ENCODE peak calls at places on chromosomes 6 and 20, in eight cellular contexts. J, H, F, Z, K, S, Y and C are unnamed samples.

GRCh38 chr6:31547727-31548422 is 467 bp downstream of the NFKBIL1 start:
- DNase-seq in Z (no peak), F (peak), Y (no peak), H (no peak), K (no peak), S (no peak), J (no peak), C (no peak)

GRCh38 chr20:36628076-36628475 is 17.9 kb downstream of the SLA2 start:
- DNase-seq in Y (no peak), S (no peak), J (no peak), F (no peak), Z (no peak), H (no peak), K (no peak), C (no peak)

GRCh38 chr6:121651420-121651819 is 216.0 kb downstream of the GJA1 start:
- DNase-seq in J (no peak), K (peak), S (no peak), H (peak), Y (no peak), Z (no peak), F (no peak), C (no peak)

GRCh38 chr20:38123021-38123587 is 42.0 kb downstream of the TGM2 start:
- DNase-seq in Z (no peak), H (no peak), S (no peak), F (peak), K (no peak), J (no peak), Y (peak), C (no peak)

GRCh38 chr6:150251566-150252186 is 108.8 kb downstream of the PPP1R14C start:
- DNase-seq in F (no peak), Y (no peak), K (no peak), Z (no peak), S (no peak), J (no peak), H (no peak), C (no peak)

GRCh38 chr20:56352656-56353055 is 6.1 kb upstream of the FAM210B start:
- DNase-seq in Z (no peak), S (no peak), K (no peak), J (no peak), H (peak), F (no peak), Y (no peak), C (no peak)

GRCh38 chr6:122400467-122401089 is 1.1 kb downstream of the HSF2 start:
- DNase-seq in K (no peak), Z (peak), F (no peak), J (no peak), H (peak), Y (no peak), S (no peak), C (no peak)

GRCh38 chr20:50266293-50267040 is 75.8 kb downstream of the CEBPB start:
- DNase-seq in S (no peak), Y (no peak), Z (no peak), H (no peak), K (no peak), J (no peak), F (no peak), C (no peak)

GRCh38 chr20:958936-959815 is 42.9 kb downstream of the RSPO4 start:
- DNase-seq in J (no peak), H (no peak), S (no peak), K (no peak), Y (no peak), Z (no peak), F (no peak), C (no peak)

GRCh38 chr6:1162367-1163275 is 149.3 kb upstream of the FOXQ1 start:
- DNase-seq in F (no peak), S (no peak), J (no peak), H (no peak), K (no peak), Z (no peak), Y (no peak), C (no peak)

GRCh38 chr6:157461000-157461915 is 80.3 kb downstream of the ZDHHC14 start:
- DNase-seq in Z (peak), K (peak), H (no peak), Y (no peak), J (no peak), F (no peak), S (no peak), C (no peak)

GRCh38 chr6:138482816-138483215 is 16.5 kb downstream of the NHSL1 start:
- DNase-seq in K (no peak), S (no peak), Y (no peak), H (no peak), J (no peak), Z (no peak), F (no peak), C (no peak)

GRCh38 chr6:113488061-113488460 is 369.1 kb upstream of the MARCKS start:
- DNase-seq in K (no peak), J (no peak), F (no peak), H (peak), Z (no peak), S (no peak), Y (no peak), C (no peak)

GRCh38 chr6:36035240-36035639 is 7.6 kb downstream of the MAPK14 start:
- DNase-seq in J (no peak), Z (peak), S (no peak), Y (no peak), F (no peak), H (peak), K (no peak), C (no peak)

GRCh38 chr6:25337431-25337830 is 58.3 kb downstream of the CARMIL1 start:
- DNase-seq in J (no peak), H (no peak), K (no peak), S (no peak), F (no peak), Y (no peak), Z (no peak), C (no peak)

GRCh38 chr6:15443119-15443518 is 197.2 kb downstream of the JARID2 start:
- DNase-seq in Y (no peak), J (no peak), K (no peak), S (no peak), H (peak), Z (no peak), F (no peak), C (peak)

GRCh38 chr20:64207641-64208590 is 43.7 kb downstream of the MYT1 start:
- DNase-seq in S (no peak), Y (no peak), Z (no peak), K (no peak), F (no peak), J (no peak), H (no peak), C (no peak)

GRCh38 chr6:156914171-156914570 is 137.0 kb downstream of the ARID1B start:
- DNase-seq in S (no peak), F (no peak), Z (no peak), J (no peak), Y (no peak), H (no peak), K (no peak), C (no peak)

GRCh38 chr6:78917788-78918187 is 50.4 kb downstream of the IRAK1BP1 start:
- DNase-seq in Y (no peak), S (no peak), K (no peak), J (no peak), H (no peak), F (no peak), Z (no peak), C (no peak)

GRCh38 chr6:22015944-22016343 is 280.9 kb downstream of the PRL start:
- DNase-seq in Y (no peak), F (no peak), J (no peak), S (no peak), K (no peak), Z (no peak), H (no peak), C (no peak)

GRCh38 chr6:130982941-130983456 is 80.0 kb downstream of the EPB41L2 start:
- DNase-seq in Y (no peak), F (no peak), J (no peak), K (no peak), S (no peak), H (no peak), Z (peak), C (no peak)

GRCh38 chr6:38271081-38271480 is 368.6 kb downstream of the BTBD9 start:
- DNase-seq in K (no peak), H (peak), Z (no peak), F (no peak), S (no peak), J (no peak), Y (no peak), C (no peak)

GRCh38 chr20:61901421-61902212 is 164.1 kb downstream of the TAF4 start:
- DNase-seq in F (peak), J (no peak), Y (no peak), S (no peak), Z (no peak), K (no peak), H (no peak), C (no peak)

GRCh38 chr6:28587011-28587745 is 61.5 kb downstream of the GPX5 start:
- DNase-seq in S (no peak), Z (peak), J (peak), H (peak), Y (no peak), F (peak), K (peak), C (peak)

GRCh38 chr6:28335040-28335563 is 846 bp downstream of the ZSCAN31 start:
- DNase-seq in Y (no peak), K (no peak), J (no peak), F (peak), H (no peak), Z (no peak), S (peak), C (no peak)

GRCh38 chr6:120355822-120356221 is 978.5 kb downstream of the TBC1D32 start:
- DNase-seq in S (no peak), K (no peak), F (no peak), H (peak), Y (no peak), J (no peak), Z (no peak), C (no peak)

GRCh38 chr6:3296113-3296512 is 37.4 kb downstream of the PSMG4 start:
- DNase-seq in F (peak), K (no peak), H (no peak), S (no peak), Z (no peak), J (no peak), Y (peak), C (no peak)

GRCh38 chr6:3294396-3294795 is 35.6 kb downstream of the PSMG4 start:
- DNase-seq in Z (no peak), S (no peak), F (peak), Y (no peak), J (no peak), K (no peak), H (no peak), C (no peak)

GRCh38 chr6:3293271-3294155 is 34.8 kb downstream of the PSMG4 start:
- DNase-seq in Y (peak), S (no peak), H (no peak), Z (no peak), J (peak), K (no peak), F (peak), C (no peak)

GRCh38 chr6:3296537-3297453 is 38.0 kb downstream of the PSMG4 start:
- DNase-seq in J (no peak), F (peak), Y (peak), S (peak), Z (no peak), K (no peak), H (peak), C (no peak)

DNA sequence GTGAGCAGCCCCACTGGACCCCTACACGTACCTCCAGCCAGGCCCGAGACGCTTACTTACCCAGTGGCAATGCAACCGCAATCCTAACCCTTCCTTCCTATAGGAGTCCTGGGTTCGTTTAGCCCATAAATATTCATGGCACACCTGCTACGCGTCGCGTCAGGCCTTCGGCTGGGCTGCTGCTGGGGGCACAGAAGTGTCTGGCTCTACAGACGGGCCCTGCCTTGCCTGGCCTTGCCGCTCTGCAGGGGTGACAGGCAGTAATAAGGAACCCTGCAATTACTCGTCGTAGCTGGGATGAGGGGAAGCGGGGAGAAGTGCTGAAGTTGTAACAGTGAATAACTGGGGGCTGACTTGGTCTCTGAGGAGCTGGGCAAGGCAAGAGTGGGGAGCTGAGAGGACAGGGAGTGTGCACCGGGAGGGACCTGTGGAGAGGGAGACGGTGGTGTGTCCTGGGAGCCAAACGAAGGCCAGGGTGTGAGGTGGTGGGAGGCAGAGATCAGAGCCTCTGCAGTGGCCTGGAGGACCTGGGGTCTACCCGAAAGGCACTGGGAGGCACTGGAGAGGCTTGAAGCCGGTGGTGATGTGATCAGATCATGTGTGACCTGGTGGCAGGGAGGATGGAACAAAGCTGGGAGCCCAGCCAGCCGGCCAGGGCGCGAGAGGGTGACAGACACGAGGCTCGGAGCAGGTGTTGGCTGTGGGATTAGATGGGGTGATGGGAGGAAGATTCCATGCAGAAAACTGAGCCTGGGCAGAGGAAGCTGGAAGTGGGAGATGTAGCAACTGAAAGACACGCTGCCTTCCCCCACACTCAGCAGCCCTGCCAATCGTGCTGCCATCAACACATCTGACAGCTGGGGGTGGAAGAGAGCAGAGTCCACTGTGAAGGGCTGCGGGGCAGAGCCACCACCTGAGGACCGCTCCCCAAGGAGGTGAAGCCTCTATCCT is 36.4 kb downstream of the PSMG4 start:
- DNase-seq in H (no peak), K (no peak), F (peak), J (no peak), S (no peak), Z (no peak), Y (peak), C (no peak)
- TF ChIP-seq CTCF in H (no peak), K (no peak), F (no peak), J (no peak), S (no peak), Z (no peak), Y (no peak), C (no peak)

DNA sequence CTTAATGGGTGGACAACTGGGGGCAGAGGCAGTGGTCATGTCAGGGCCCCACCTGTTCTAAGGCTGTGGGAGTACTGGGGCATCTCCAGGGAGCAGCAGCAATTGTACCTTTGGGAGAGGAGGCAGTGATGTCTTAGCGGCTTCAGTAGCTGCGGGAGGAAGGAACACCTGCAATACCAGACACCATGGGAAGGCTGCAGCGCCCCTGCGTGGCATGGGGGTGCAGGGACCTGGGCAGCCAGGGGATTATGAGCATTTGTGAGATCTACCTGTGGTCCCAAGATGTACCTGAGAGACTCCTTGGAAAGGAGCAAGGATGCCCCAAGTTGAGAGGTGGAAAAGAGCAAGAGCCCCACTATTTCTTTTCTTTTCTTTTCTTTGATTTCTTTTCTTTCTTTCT is 112.1 kb upstream of the GPR6 start:
- DNase-seq in Y (no peak), S (no peak), Z (peak), F (no peak), H (no peak), J (no peak), K (no peak), C (peak)
- TF ChIP-seq CTCF in Y (no peak), S (peak), Z (peak), F (no peak), H (no peak), J (no peak), K (no peak), C (no peak)

GRCh38 chr6:116842374-116842947 is 13.6 kb upstream of the GPRC6A start:
- DNase-seq in S (no peak), Z (no peak), F (no peak), J (no peak), K (no peak), H (no peak), Y (no peak), C (no peak)

GRCh38 chr6:116847234-116847633 is 18.4 kb upstream of the GPRC6A start:
- DNase-seq in Z (peak), J (peak), S (peak), H (peak), F (no peak), Y (no peak), K (no peak), C (peak)
- TF ChIP-seq CTCF in Z (peak), J (peak), S (peak), H (peak), F (no peak), Y (no peak), K (peak), C (peak)

DNA sequence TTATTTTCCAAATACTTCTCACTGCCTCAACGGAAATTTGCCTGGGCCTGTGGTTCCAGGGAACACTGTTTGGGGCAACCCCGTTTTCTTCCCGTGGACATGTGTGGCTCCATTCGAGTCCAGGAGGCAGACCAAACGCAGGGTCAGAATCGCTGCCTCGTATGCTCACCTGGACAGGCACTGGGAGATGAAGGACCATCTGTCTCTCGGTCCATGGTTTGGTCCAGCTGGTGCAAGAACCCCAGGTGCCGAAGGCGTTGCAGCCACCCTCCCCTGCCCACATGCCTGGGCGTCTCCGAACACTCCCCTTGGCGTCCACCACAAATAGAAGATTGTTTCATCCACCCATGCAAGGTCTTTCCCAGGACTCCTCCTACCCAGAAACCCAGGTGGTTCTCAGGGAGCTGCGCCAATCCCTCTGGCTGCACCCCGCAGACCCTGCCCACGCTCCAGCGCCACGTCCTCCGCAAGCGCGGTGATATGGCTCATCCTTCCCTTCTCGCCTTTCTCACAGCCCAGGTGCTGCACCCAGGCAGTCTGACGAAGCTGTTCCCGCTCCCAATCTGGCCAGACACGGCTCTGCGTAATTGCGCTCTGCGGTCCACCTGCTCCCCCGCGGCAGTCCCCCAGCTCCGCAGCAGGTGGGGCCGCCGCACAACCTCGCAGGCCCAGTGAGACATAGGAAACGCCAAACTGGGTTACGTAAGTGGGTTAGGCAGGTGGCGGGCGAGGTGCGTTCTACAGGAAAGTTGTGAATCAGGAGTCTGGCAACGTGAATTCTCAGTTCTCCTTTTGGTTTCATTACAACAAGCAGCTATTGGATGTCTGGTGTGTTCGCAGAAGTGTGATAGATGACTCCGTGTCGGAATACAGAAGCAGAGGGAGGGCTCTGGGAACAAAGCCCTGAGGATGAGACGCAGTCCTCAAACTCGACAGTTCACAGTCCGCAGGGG is 146.2 kb upstream of the ECI2 start:
- DNase-seq in J (peak), H (peak), K (peak), Z (peak), F (peak), Y (no peak), S (no peak), C (peak)
- TF ChIP-seq CTCF in J (peak), H (no peak), K (no peak), Z (peak), F (peak), Y (no peak), S (peak), C (peak)

GRCh38 chr6:20058912-20059311 is 153.4 kb downstream of the MBOAT1 start:
- DNase-seq in H (no peak), Y (no peak), Z (no peak), K (no peak), F (no peak), J (no peak), S (no peak), C (no peak)
- TF ChIP-seq CTCF in H (no peak), Y (no peak), Z (no peak), K (no peak), F (no peak), J (no peak), S (peak), C (no peak)

GRCh38 chr20:58188496-58188895 is 40.0 kb downstream of the ANKRD60 start:
- DNase-seq in S (no peak), J (peak), H (no peak), Z (no peak), K (peak), Y (no peak), F (no peak), C (no peak)
- TF ChIP-seq CTCF in S (no peak), J (no peak), H (no peak), Z (no peak), K (no peak), Y (no peak), F (no peak), C (no peak)

DNA sequence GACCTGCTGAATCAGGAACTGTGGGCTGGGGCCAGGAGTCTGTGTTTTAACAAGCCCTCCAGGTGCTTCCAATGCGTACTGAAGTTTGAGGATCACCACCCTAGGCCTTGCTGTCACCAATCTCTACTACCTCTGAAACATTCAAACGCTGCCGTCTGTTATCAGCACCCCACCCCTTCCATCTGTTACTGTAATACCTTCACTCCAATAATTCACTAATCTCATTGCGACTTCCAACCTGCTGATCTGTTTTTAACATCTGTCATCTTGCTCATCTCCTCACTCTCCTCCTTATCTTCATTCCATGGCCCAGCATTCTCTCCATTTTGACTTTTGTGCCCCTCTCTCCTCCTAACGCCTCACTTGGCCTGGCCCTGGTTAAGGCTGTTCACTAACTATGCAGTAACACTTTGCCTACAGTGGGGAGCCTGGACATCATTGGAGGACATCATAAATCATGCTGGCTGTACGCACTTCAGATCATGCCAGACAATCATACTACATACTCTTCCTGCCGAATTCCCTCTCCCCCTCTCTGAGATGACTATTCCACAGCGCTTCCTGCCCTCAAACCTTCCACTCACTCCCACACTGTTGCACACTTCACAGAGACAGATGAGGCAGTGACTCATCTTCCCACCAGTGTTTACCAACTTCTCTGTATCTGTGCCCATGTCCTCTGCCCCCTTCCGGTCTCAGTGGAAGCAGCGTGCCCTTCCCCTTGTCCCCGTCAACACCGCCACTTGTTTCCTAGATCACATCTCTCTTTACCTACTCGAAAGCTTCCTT is 3.0 kb upstream of the GUCA1B start:
- DNase-seq in S (no peak), Z (no peak), F (no peak), H (peak), K (no peak), Y (no peak), J (no peak), C (peak)
- TF ChIP-seq CTCF in S (no peak), Z (no peak), F (no peak), H (no peak), K (no peak), Y (no peak), J (peak), C (no peak)